ENCODE peak calls at places on chromosomes 12 and 14, in nine cellular contexts. F is fibroblast of mammary gland; I is HuH-7.5; Y is endothelial cell; N is tibial artery; T is skeletal muscle cell; S is Calu3; G is germinal center; Z is stimulated activated CD8-positive, alpha-beta memory T cell treated with anti-CD3 and anti-CD28 coated beads, Interleukin-4, amount 100 ng/mL, for 1 hour. K is an unnamed sample.

GRCh38 chr12:95102916-95103671 is 29.7 kb upstream of the NR2C1 start:
- DNase-seq in F (peak; percentile 82), I (no peak), Y (no peak), N (no peak), T (peak; percentile 56), S (peak; percentile 73), G (no peak), Z (no peak), K (no peak)

GRCh38 chr14:104654119-104654518 is 35.3 kb upstream of the INF2 start:
- DNase-seq in F (no peak), I (no peak), Y (no peak), N (no peak), T (no peak), S (no peak), G (no peak), Z (no peak), K (no peak)

GRCh38 chr14:96264850-96265249 is 8.8 kb downstream of the BDKRB1 start:
- DNase-seq in F (peak; percentile 65), I (peak; percentile 43), Y (no peak), N (no peak), T (no peak), S (no peak), G (no peak), Z (no peak), K (no peak)

GRCh38 chr14:71638523-71639196 is 293.6 kb upstream of the RGS6 start:
- DNase-seq in F (no peak), I (no peak), Y (no peak), N (no peak), T (peak; percentile 53), S (no peak), G (no peak), Z (no peak), K (no peak)

GRCh38 chr14:91998667-91999570 is 40.9 kb downstream of the TRIP11 start:
- DNase-seq in F (no peak), I (no peak), Y (no peak), N (no peak), T (no peak), S (no peak), G (no peak), Z (no peak), K (no peak)

GRCh38 chr12:79689041-79689476 is 1.7 kb downstream of the PAWR start:
- DNase-seq in F (peak; percentile 12), I (no peak), Y (no peak), N (no peak), T (no peak), S (no peak), G (peak; percentile 10), Z (no peak), K (no peak)

GRCh38 chr12:75913502-75914110 is 118.0 kb downstream of the PHLDA1 start:
- DNase-seq in F (no peak), I (no peak), Y (no peak), N (no peak), T (no peak), S (no peak), G (no peak), Z (no peak), K (no peak)

GRCh38 chr14:54981698-54982097 is 45.2 kb downstream of the WDHD1 start:
- DNase-seq in F (peak; percentile 32), I (no peak), Y (no peak), N (no peak), T (no peak), S (no peak), G (no peak), Z (no peak), K (no peak)